ENCODE peak calls at places on chromosomes 13 and 19, in nine cellular contexts. X is AG04450, M is heart right ventricle, K is brain microvascular endothelial cell, B is Caco-2, R is fibroblast of the aortic adventitia, W is endodermal cell, H is BJ, A is lower lobe of right lung. G is an unnamed sample.

GRCh38 chr13:38415233-38415632 is 65.6 kb downstream of the UFM1 start:
- DNase-seq in B (no peak), H (no peak), X (no peak), W (no peak), K (no peak), A (no peak), R (no peak), M (no peak), G (no peak)

GRCh38 chr19:46404039-46404883 is 9.1 kb downstream of the CCDC8 start:
- DNase-seq in K (no peak), A (peak; percentile 59), R (peak; percentile 59), B (peak; percentile 81), X (no peak), H (no peak), W (peak; percentile 90), M (peak; percentile 48), G (no peak)

GRCh38 chr19:5430237-5430636 is 25.0 kb upstream of the ZNRF4 start:
- DNase-seq in W (peak; percentile 78), X (no peak), M (no peak), R (no peak), H (no peak), A (no peak), K (no peak), B (no peak), G (no peak)

GRCh38 chr19:14556662-14557188 is 15.1 kb downstream of the NDUFB7 start:
- DNase-seq in H (no peak), X (peak; percentile 53), R (peak; percentile 83), W (peak; percentile 94), B (no peak), K (peak; percentile 70), A (peak; percentile 85), M (peak; percentile 84), G (peak; percentile 38)

GRCh38 chr13:74134777-74135305 is 637 bp upstream of the KLF12 start:
- DNase-seq in K (peak; percentile 33), H (no peak), X (no peak), B (peak; percentile 46), W (no peak), R (no peak), A (peak; percentile 66), M (peak; percentile 65), G (no peak)

GRCh38 chr19:55014714-55015113 is 23.4 kb downstream of the GP6 start:
- DNase-seq in A (no peak), R (no peak), H (no peak), X (no peak), M (peak; percentile 22), W (no peak), K (no peak), B (no peak), G (no peak)

GRCh38 chr13:40069173-40070044 is 413.9 kb downstream of the COG6 start:
- DNase-seq in K (peak; percentile 61), B (peak; percentile 71), X (peak; percentile 23), H (no peak), M (peak; percentile 78), W (peak; percentile 92), R (peak; percentile 82), A (peak; percentile 68), G (peak; percentile 10)

GRCh38 chr13:97953376-97953970 is at the start of gene IPO5:
- DNase-seq in B (no peak), M (no peak), R (no peak), X (no peak), W (no peak), A (no peak), H (no peak), K (peak; percentile 56), G (no peak)

GRCh38 chr19:16889429-16889882 is 657 bp downstream of the F2RL3 start:
- DNase-seq in K (no peak), X (no peak), M (peak; percentile 74), A (no peak), W (no peak), B (no peak), H (no peak), R (no peak), G (no peak)

GRCh38 chr19:48413879-48414623 is 20.6 kb downstream of the GRIN2D start:
- DNase-seq in M (no peak), R (peak; percentile 46), B (peak; percentile 37), A (no peak), H (no peak), K (no peak), X (no peak), W (peak; percentile 80), G (no peak)

GRCh38 chr19:34228347-34228746 is 26.0 kb upstream of the GARRE1 start:
- DNase-seq in K (no peak), H (no peak), M (no peak), R (no peak), A (no peak), B (no peak), X (no peak), W (no peak), G (no peak)

GRCh38 chr13:23901365-23901764 is 4.1 kb upstream of the C1QTNF9B start:
- DNase-seq in R (no peak), W (no peak), K (peak; percentile 44), H (no peak), X (no peak), B (no peak), A (no peak), M (no peak), G (no peak)

GRCh38 chr13:86562876-86563275 is 763.7 kb upstream of the SLITRK6 start:
- DNase-seq in R (no peak), W (no peak), M (no peak), A (no peak), K (no peak), H (no peak), B (no peak), X (no peak), G (no peak)

GRCh38 chr13:44364601-44365000 is 9.0 kb upstream of the SERP2 start:
- DNase-seq in X (no peak), A (no peak), M (no peak), B (peak; percentile 89), K (peak; percentile 37), H (peak; percentile 22), R (peak; percentile 25), W (peak; percentile 85), G (no peak)

GRCh38 chr13:48043789-48044503 is 6.4 kb downstream of the NUDT15 start:
- DNase-seq in R (peak; percentile 72), X (peak; percentile 10), A (no peak), M (no peak), B (no peak), H (peak; percentile 21), K (peak; percentile 35), W (no peak), G (no peak)

GRCh38 chr13:46571941-46572340 is 19.0 kb downstream of the LRCH1 start:
- DNase-seq in K (no peak), R (no peak), M (no peak), W (no peak), X (no peak), A (no peak), H (no peak), B (no peak), G (no peak)

GRCh38 chr13:36819064-36819810 is at the start of gene RFXAP:
- DNase-seq in R (peak; percentile 84), M (peak; percentile 94), H (peak; percentile 24), B (peak; percentile 87), W (peak; percentile 97), X (peak; percentile 66), A (peak; percentile 96), K (peak; percentile 74), G (peak; percentile 66)

GRCh38 chr19:12913871-12914690 is 5.0 kb downstream of the SYCE2 start:
- DNase-seq in B (no peak), M (no peak), W (peak; percentile 64), R (no peak), X (no peak), H (no peak), A (no peak), K (no peak), G (no peak)

GRCh38 chr13:67230774-67231480 is 791 bp upstream of the PCDH9 start:
- DNase-seq in A (peak; percentile 67), W (peak; percentile 84), M (peak; percentile 61), X (peak; percentile 23), H (no peak), B (peak; percentile 53), K (peak; percentile 48), R (peak; percentile 73), G (peak; percentile 7)

GRCh38 chr13:67097856-67098255 is 132.3 kb downstream of the PCDH9 start:
- DNase-seq in A (no peak), R (no peak), B (no peak), M (no peak), X (no peak), W (no peak), H (no peak), K (no peak), G (no peak)

GRCh38 chr13:94660695-94661324 is 51.5 kb downstream of the SOX21 start:
- DNase-seq in K (peak; percentile 27), R (peak; percentile 51), H (no peak), A (no peak), X (no peak), M (no peak), W (no peak), B (peak; percentile 60), G (no peak)
- TF ChIP-seq CTCF in K (peak; percentile 42), R (peak; percentile 54), H (peak; percentile 46), A (no peak), X (peak; percentile 57), M (peak; percentile 19), W (peak; percentile 70), B (peak; percentile 51), G (peak; percentile 35)

DNA sequence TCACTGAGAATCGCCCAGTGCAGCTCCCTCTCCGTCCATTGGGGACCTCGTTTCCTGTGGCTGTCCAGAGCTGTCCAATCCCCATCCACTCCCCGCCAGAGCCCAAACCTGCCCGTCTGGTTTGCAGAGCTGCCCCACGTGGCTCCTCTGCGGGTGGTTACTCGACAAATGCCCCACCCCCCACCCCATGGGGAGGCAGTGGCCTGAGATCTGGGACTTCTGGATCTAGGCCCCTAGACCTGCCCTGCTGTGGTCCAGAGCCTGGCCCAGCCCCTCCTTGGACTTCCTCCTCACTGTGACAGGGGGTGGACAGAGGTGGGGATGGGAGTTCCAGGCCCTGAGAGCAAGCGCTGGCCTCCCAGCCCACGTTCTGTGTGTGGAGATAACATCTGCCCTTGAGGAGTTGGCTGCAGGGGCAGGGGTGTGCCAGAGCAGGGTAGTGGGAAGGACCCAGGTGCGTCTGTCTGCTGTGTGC is 29.1 kb downstream of the PAK4 start:
- DNase-seq in W (peak; percentile 83), X (no peak), K (no peak), B (peak; percentile 92), A (peak; percentile 84), M (no peak), H (no peak), R (no peak), G (no peak)
- TF ChIP-seq CTCF in W (peak; percentile 15), X (no peak), K (no peak), B (peak; percentile 26), A (peak; percentile 21), M (no peak), H (no peak), R (no peak), G (no peak)

DNA sequence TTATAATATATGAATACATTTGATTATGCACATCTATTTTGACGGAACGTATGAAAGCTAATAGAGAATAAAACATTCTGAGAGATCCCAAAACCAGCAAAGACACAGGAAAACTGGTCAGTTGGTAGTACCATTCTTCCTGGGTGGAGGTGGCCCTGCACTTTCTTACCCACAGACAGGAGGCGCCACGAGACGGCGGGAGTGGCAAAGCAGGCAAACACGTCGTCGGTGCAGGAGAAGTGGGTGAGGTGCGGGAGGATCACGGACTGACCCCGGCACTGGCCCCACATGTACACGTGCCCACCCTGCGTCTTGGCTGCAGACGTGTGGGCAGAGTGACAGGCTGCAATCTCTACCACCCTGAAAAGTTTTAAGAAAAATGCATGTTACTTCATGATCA is 36.1 kb downstream of the RCBTB1 start:
- DNase-seq in W (peak; percentile 60), B (no peak), H (no peak), R (no peak), M (no peak), X (no peak), A (no peak), K (no peak), G (no peak)
- TF ChIP-seq CTCF in W (peak; percentile 61), B (peak; percentile 17), H (peak; percentile 19), R (peak; percentile 16), M (no peak), X (peak; percentile 21), A (peak; percentile 11), K (peak; percentile 29), G (peak; percentile 14)

GRCh38 chr13:33606692-33607091 is 211.3 kb upstream of the RFC3 start:
- DNase-seq in R (no peak), A (no peak), X (no peak), B (peak; percentile 53), K (no peak), H (no peak), M (no peak), W (peak; percentile 69), G (no peak)
- TF ChIP-seq CTCF in R (no peak), A (no peak), X (no peak), B (peak; percentile 62), K (peak; percentile 40), H (peak; percentile 18), M (no peak), W (peak; percentile 61), G (no peak)

G was measured in AG09319.